ENCODE peak calls at places on chromosomes 11 and 22, in five cellular contexts. D is AG08395, C is RCC 7860, A is lower lobe of right lung, X is A549. Y is an unnamed sample.

GRCh38 chr11:5288108-5288911 is 13.4 kb downstream of the OR51B4 start:
- DNase-seq in D (no peak), C (no peak), A (no peak), X (no peak), Y (no peak)

GRCh38 chr11:122517403-122518379 is 137.8 kb upstream of the UBASH3B start:
- DNase-seq in D (no peak), C (no peak), A (no peak), X (no peak), Y (no peak)

GRCh38 chr22:45120931-45121330 is 42.8 kb upstream of the NUP50 start:
- DNase-seq in D (no peak), C (no peak), A (no peak), X (no peak), Y (no peak)

GRCh38 chr11:46977038-46977818 is 40.7 kb downstream of the CSTPP1 start:
- DNase-seq in D (no peak), C (no peak), A (no peak), X (no peak), Y (no peak)

GRCh38 chr11:9574806-9575530 is 1.5 kb downstream of the WEE1 start:
- DNase-seq in D (peak), C (peak), A (no peak), X (peak), Y (peak)

GRCh38 chr22:49322861-49323622 is 504.6 kb downstream of the BRD1 start:
- DNase-seq in D (no peak), C (no peak), A (peak), X (no peak), Y (no peak)

GRCh38 chr11:134724779-134725140 is 312.7 kb upstream of the B3GAT1 start:
- DNase-seq in D (no peak), C (no peak), A (no peak), X (no peak), Y (no peak)

GRCh38 chr22:26709617-26710390 is 52.4 kb downstream of the MIAT start:
- DNase-seq in D (peak), C (no peak), A (no peak), X (no peak), Y (no peak)

GRCh38 chr11:128513915-128514681 is 73.3 kb downstream of the ETS1 start:
- DNase-seq in D (no peak), C (no peak), A (no peak), X (no peak), Y (no peak)

GRCh38 chr22:45462034-45462655 is 40.5 kb upstream of the FBLN1 start:
- DNase-seq in D (no peak), C (no peak), A (no peak), X (no peak), Y (no peak)

GRCh38 chr11:69295995-69296889 is 2.3 kb downstream of the MYEOV start:
- DNase-seq in D (peak), C (no peak), A (peak), X (no peak), Y (no peak)

GRCh38 chr22:46079093-46079860 is 71.0 kb upstream of the PPARA start:
- DNase-seq in D (no peak), C (peak), A (peak), X (no peak), Y (no peak)

GRCh38 chr11:6737872-6738466 is 33.8 kb downstream of the OR2AG2 start:
- DNase-seq in D (peak), C (peak), A (no peak), X (peak), Y (no peak)

GRCh38 chr22:41449321-41449720 is 2.7 kb upstream of the TOB2 start:
- DNase-seq in D (no peak), C (no peak), A (no peak), X (no peak), Y (no peak)

GRCh38 chr11:23711981-23712380 is 784.9 kb upstream of the LUZP2 start:
- DNase-seq in D (no peak), C (no peak), A (no peak), X (no peak), Y (no peak)

GRCh38 chr11:134478176-134478575 is 66.1 kb upstream of the B3GAT1 start:
- DNase-seq in D (no peak), C (no peak), A (no peak), X (no peak), Y (no peak)

GRCh38 chr11:94794287-94795168 is 26.4 kb downstream of the AMOTL1 start:
- DNase-seq in D (peak), C (peak), A (peak), X (no peak), Y (no peak)

GRCh38 chr11:61779666-61780525 is 12.5 kb downstream of the TMEM258 start:
- DNase-seq in D (no peak), C (no peak), A (no peak), X (no peak), Y (no peak)

GRCh38 chr11:86416494-86416893 is 41.8 kb downstream of the CCDC81 start:
- DNase-seq in D (peak), C (no peak), A (no peak), X (no peak), Y (no peak)

GRCh38 chr11:86910592-86910991 is 44.6 kb downstream of the FZD4 start:
- DNase-seq in D (no peak), C (no peak), A (no peak), X (peak), Y (no peak)

GRCh38 chr11:108269583-108269982 is 46.7 kb downstream of the ATM start:
- DNase-seq in D (no peak), C (no peak), A (no peak), X (no peak), Y (no peak)

GRCh38 chr11:69893631-69894030 is 74.4 kb upstream of the FGF3 start:
- DNase-seq in D (no peak), C (no peak), A (peak), X (no peak), Y (no peak)

GRCh38 chr11:27293500-27294417 is 69.3 kb downstream of the CCDC34 start:
- DNase-seq in D (no peak), C (no peak), A (no peak), X (no peak), Y (no peak)

GRCh38 chr11:107770546-107770945 is 58.7 kb upstream of the SLN start:
- DNase-seq in D (peak), C (peak), A (no peak), X (no peak), Y (no peak)

GRCh38 chr11:134932761-134933160 is 520.7 kb upstream of the B3GAT1 start:
- DNase-seq in D (no peak), C (no peak), A (no peak), X (no peak), Y (no peak)

GRCh38 chr11:134331565-134332188 is at the start of gene GLB1L2:
- DNase-seq in D (peak), C (no peak), A (peak), X (peak), Y (peak)

GRCh38 chr22:45468872-45469572 is 33.7 kb upstream of the FBLN1 start:
- DNase-seq in D (peak), C (peak), A (no peak), X (no peak), Y (no peak)

GRCh38 chr11:107587306-107587979 is 3.5 kb upstream of the ELMOD1 start:
- DNase-seq in D (peak), C (no peak), A (no peak), X (no peak), Y (no peak)

GRCh38 chr11:43419460-43419859 is 60.7 kb downstream of the TTC17 start:
- DNase-seq in D (peak), C (no peak), A (no peak), X (peak), Y (peak)

GRCh38 chr11:6269994-6270393 is 10.4 kb downstream of the CCKBR start:
- DNase-seq in D (no peak), C (no peak), A (no peak), X (no peak), Y (no peak)

GRCh38 chr11:103897156-103897555 is 139.3 kb upstream of the DDI1 start:
- DNase-seq in D (peak), C (no peak), A (no peak), X (no peak), Y (no peak)

GRCh38 chr11:68314886-68315580 is 2.6 kb downstream of the LRP5 start:
- DNase-seq in D (no peak), C (peak), A (no peak), X (no peak), Y (no peak)

GRCh38 chr11:134425816-134426536 is 13.9 kb upstream of the B3GAT1 start:
- DNase-seq in D (no peak), C (no peak), A (no peak), X (no peak), Y (no peak)